ENCODE peak calls at places on chromosomes 11 and 22, in nine cellular contexts. T, B, F, R, S, D, M, I and Z are unnamed samples.

GRCh38 chr11:62124186-62125113 is 639 bp downstream of the INCENP start:
- DNase-seq in M (peak), I (peak), R (peak), T (peak), F (no peak), S (peak), D (peak), B (peak), Z (peak)

GRCh38 chr11:43567396-43567975 is 113.1 kb upstream of the HSD17B12 start:
- DNase-seq in S (peak), M (peak), B (peak), I (peak), T (peak), F (peak), R (peak), D (peak), Z (peak)

GRCh38 chr11:10920205-10920604 is 62.4 kb upstream of the ZBED5 start:
- DNase-seq in F (no peak), R (no peak), M (peak), T (no peak), I (no peak), S (no peak), B (no peak), D (no peak), Z (no peak)

GRCh38 chr22:27615408-27615807 is 186.1 kb downstream of the MN1 start:
- DNase-seq in T (no peak), I (no peak), F (no peak), S (no peak), R (no peak), M (no peak), B (no peak), D (no peak), Z (no peak)

GRCh38 chr11:97060184-97060583 is 670.4 kb downstream of the JRKL start:
- DNase-seq in I (no peak), M (no peak), D (no peak), T (no peak), S (no peak), R (no peak), B (no peak), F (no peak), Z (no peak)

GRCh38 chr11:13309156-13309555 is 31.6 kb downstream of the BMAL1 start:
- DNase-seq in F (no peak), I (no peak), B (no peak), S (no peak), T (no peak), M (no peak), D (no peak), R (no peak), Z (no peak)

GRCh38 chr11:18192988-18193387 is 20.4 kb downstream of the MRGPRX4 start:
- DNase-seq in D (peak), B (no peak), R (peak), I (no peak), T (no peak), F (no peak), S (peak), M (no peak), Z (peak)

GRCh38 chr22:48192071-48192470 is 1429.6 kb downstream of the TBC1D22A start:
- DNase-seq in D (no peak), R (no peak), S (no peak), I (no peak), M (no peak), T (no peak), F (no peak), B (no peak), Z (no peak)

GRCh38 chr11:47924184-47924671 is 56.1 kb upstream of the PTPRJ start:
- DNase-seq in D (no peak), T (no peak), R (peak), S (no peak), F (peak), M (peak), B (no peak), I (peak), Z (no peak)

GRCh38 chr22:47605886-47606285 is 843.4 kb downstream of the TBC1D22A start:
- DNase-seq in T (no peak), B (no peak), M (no peak), S (no peak), F (no peak), D (no peak), I (no peak), R (no peak), Z (no peak)

GRCh38 chr22:44245867-44246266 is 65.1 kb downstream of the PARVG start:
- DNase-seq in D (no peak), M (no peak), F (no peak), R (no peak), B (no peak), I (no peak), T (no peak), S (no peak), Z (no peak)

GRCh38 chr11:36622431-36623136 is 24.5 kb upstream of the RAG2 start:
- DNase-seq in I (peak), T (peak), F (peak), S (peak), B (peak), R (peak), D (peak), M (peak), Z (peak)

GRCh38 chr11:104051806-104052205 is 15.4 kb downstream of the DDI1 start:
- DNase-seq in M (peak), B (no peak), R (no peak), T (no peak), S (no peak), F (no peak), D (no peak), I (no peak), Z (no peak)

GRCh38 chr11:995752-996420 is 40.6 kb downstream of the MUC6 start:
- DNase-seq in D (no peak), F (no peak), R (no peak), M (peak), B (no peak), S (no peak), I (no peak), T (no peak), Z (peak)

GRCh38 chr22:17483670-17484372 is 79.5 kb upstream of the SLC25A18 start:
- DNase-seq in M (no peak), F (no peak), D (no peak), I (peak), R (no peak), S (peak), B (no peak), T (no peak), Z (no peak)

GRCh38 chr11:45603930-45604682 is 61.3 kb downstream of the CHST1 start:
- DNase-seq in D (no peak), B (no peak), R (no peak), T (no peak), M (no peak), I (no peak), S (no peak), F (no peak), Z (peak)

GRCh38 chr22:17741866-17742527 is 32.3 kb downstream of the BID start:
- DNase-seq in D (no peak), T (no peak), S (no peak), R (no peak), I (no peak), B (no peak), F (no peak), M (no peak), Z (no peak)

GRCh38 chr11:88175004-88175706 is at the start of gene RAB38:
- DNase-seq in F (peak), R (no peak), D (peak), M (peak), I (peak), T (no peak), S (peak), B (peak), Z (peak)

GRCh38 chr11:115497303-115497702 is 6.9 kb downstream of the CADM1 start:
- DNase-seq in I (no peak), T (peak), D (no peak), R (no peak), B (no peak), M (no peak), F (no peak), S (peak), Z (no peak)
- TF ChIP-seq EZH2phosphoT487 in I (no peak), T (no peak), D (no peak), R (no peak), B (no peak), M (no peak), F (no peak), S (no peak), Z (no peak)

DNA sequence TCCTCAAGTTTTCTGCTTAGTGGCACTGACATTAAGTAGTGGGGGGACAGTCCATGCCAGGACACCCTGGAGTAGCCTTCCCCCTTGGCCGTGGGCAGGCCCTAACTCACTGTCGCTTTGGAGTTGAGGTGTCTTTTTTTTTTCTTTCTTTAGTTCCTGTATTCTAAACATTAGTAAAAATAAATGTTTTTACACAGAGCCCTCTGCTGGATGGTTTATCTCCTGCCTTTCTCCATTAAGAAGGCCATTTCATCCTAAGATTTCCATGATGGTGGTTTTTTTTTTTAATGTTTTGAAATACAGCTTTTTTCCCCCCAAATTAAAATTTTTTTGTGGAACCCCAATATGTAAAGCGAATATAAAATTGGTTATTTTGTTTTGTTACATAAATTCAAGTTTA is 1.8 kb upstream of the TIGD3 start:
- DNase-seq in M (peak), I (no peak), R (peak), T (no peak), B (no peak), S (peak), D (no peak), F (no peak), Z (no peak)
- H3K27ac ChIP-seq in M (no peak), I (no peak), R (no peak), T (no peak), B (no peak), S (no peak), D (peak), F (no peak), Z (no peak)

GRCh38 chr22:29814003-29814402 is 24.1 kb downstream of the ASCC2 start:
- DNase-seq in I (peak), R (peak), D (no peak), S (no peak), F (no peak), T (no peak), M (no peak), B (no peak), Z (no peak)
- TF ChIP-seq EZH2phosphoT487 in I (no peak), R (no peak), D (no peak), S (no peak), F (no peak), T (no peak), M (no peak), B (no peak), Z (no peak)

DNA sequence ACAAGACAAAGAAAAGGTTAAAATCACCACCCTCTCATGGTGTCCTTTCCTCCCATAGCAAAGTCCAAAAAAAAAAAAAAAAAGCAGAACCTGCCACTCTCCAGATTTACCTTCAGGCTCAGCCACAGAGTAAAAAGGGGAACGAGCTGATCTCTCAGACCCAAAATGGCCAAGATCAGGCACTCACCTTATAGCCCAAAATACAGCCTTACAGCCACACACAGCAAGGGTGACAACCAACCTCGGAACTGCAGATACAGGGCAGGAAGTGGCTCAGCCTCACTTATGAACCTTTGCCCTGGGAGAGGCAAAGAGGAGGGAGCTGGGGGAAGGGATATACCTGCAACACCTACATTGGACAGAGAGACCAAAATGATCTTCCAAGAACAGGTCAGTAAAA is 4.5 kb downstream of the FHIP1B start:
- DNase-seq in R (no peak), S (peak), T (no peak), I (peak), B (no peak), D (no peak), F (no peak), M (no peak), Z (no peak)
- H3K27ac ChIP-seq in R (no peak), S (no peak), T (no peak), I (peak), B (no peak), D (no peak), F (no peak), M (no peak), Z (no peak)

DNA sequence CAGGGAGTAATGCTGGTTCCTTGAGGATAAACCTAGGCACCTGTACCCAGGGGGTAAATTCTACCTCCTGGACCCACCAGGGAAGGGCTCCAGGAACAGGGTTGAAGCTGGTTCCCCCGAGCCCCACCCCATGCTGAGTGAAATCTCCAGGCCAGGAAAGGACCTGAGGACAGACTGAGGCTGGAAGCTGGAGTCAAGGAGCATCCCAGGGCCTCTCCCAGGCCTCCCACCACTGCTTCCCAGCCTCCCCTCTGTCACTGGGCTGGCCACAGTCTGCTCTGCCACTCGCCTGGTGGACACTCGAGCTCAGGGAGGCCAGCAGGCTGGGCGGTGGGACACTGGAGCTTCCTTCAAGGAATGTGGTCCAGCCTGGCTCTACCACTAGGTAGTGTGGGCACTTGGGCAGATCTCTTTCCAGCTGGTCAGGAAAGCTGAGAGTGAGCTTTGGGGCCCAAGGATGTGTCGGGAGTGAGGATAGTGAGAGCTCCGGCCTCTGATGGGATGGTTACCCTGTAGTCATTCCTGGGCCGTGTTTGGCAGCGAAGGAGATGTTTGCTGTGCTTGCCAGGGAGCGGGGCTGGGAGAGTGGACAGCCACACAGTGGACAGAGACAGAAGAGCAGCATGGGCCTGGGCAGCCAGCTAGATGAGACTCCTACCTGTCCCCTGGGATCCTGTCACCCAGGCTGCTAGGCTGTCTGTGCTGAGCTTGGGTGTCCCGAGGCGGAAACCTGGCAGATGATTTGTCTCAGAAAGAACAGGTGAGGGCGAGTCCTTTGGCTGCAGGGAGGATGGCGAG is 3.4 kb downstream of the OVOL1 start:
- DNase-seq in M (no peak), I (no peak), B (peak), T (no peak), F (no peak), R (no peak), S (no peak), D (no peak), Z (peak)
- TF ChIP-seq EZH2phosphoT487 in M (no peak), I (no peak), B (no peak), T (no peak), F (no peak), R (no peak), S (no peak), D (no peak), Z (peak)

GRCh38 chr11:114051558-114051957 is 8.0 kb upstream of the ZBTB16 start:
- DNase-seq in F (no peak), R (no peak), S (no peak), T (no peak), M (no peak), I (no peak), D (no peak), B (no peak), Z (no peak)

GRCh38 chr11:114050258-114050927 is 9.1 kb upstream of the ZBTB16 start:
- DNase-seq in F (no peak), S (no peak), B (no peak), T (no peak), M (no peak), D (no peak), I (no peak), R (no peak), Z (no peak)

GRCh38 chr11:114053406-114053805 is 6.1 kb upstream of the ZBTB16 start:
- DNase-seq in I (no peak), R (no peak), B (no peak), M (no peak), F (no peak), S (no peak), D (no peak), T (no peak), Z (no peak)

GRCh38 chr11:114054830-114055229 is 4.7 kb upstream of the ZBTB16 start:
- DNase-seq in D (no peak), F (no peak), S (no peak), R (no peak), I (no peak), T (no peak), B (peak), M (no peak), Z (no peak)

GRCh38 chr11:114052160-114052559 is 7.4 kb upstream of the ZBTB16 start:
- DNase-seq in I (no peak), D (no peak), F (no peak), R (no peak), M (no peak), B (no peak), T (no peak), S (no peak), Z (no peak)
- H3K27ac ChIP-seq in I (no peak), D (no peak), F (no peak), R (no peak), M (no peak), B (no peak), T (no peak), S (no peak), Z (no peak)